ENCODE peak calls at places on chromosomes 3 and 15, in eight cellular contexts. B is H7; H is GM18507; Y is naive thymus-derived CD8-positive, alpha-beta T cell; T is GM10248; Z is ovary; S is nephron progenitor cell; X is neuronal stem cell. I is an unnamed sample.

GRCh38 chr15:87492321-87492720 is 764.2 kb downstream of the NTRK3 start:
- DNase-seq in B (no peak), H (no peak), Y (no peak), T (no peak), Z (no peak), S (no peak), X (no peak), I (no peak)

GRCh38 chr3:55333041-55333440 is 154.1 kb downstream of the WNT5A start:
- DNase-seq in B (no peak), H (no peak), Y (no peak), T (no peak), Z (no peak), S (no peak), X (no peak), I (no peak)

GRCh38 chr15:96046620-96047240 is 283.8 kb upstream of the NR2F2 start:
- DNase-seq in B (no peak), H (no peak), Y (no peak), T (no peak), Z (no peak), S (no peak), X (no peak), I (no peak)

GRCh38 chr3:36824443-36824842 is 60.1 kb upstream of the DCLK3 start:
- DNase-seq in B (no peak), H (no peak), Y (no peak), T (no peak), Z (no peak), S (no peak), X (no peak), I (no peak)

GRCh38 chr3:101988591-101988990 is 139.3 kb downstream of the NFKBIZ start:
- DNase-seq in B (no peak), H (no peak), Y (no peak), T (no peak), Z (no peak), S (no peak), X (no peak), I (no peak)

GRCh38 chr3:48413086-48413485 is 16.8 kb downstream of the PLXNB1 start:
- DNase-seq in B (no peak), H (no peak), Y (no peak), T (no peak), Z (no peak), S (no peak), X (no peak), I (no peak)

GRCh38 chr3:13462822-13463221 is 17.3 kb upstream of the HDAC11 start:
- DNase-seq in B (no peak), H (no peak), Y (no peak), T (no peak), Z (no peak), S (no peak), X (no peak), I (no peak)

GRCh38 chr3:105996781-105997180 is 128.0 kb upstream of the CBLB start:
- DNase-seq in B (no peak), H (no peak), Y (no peak), T (no peak), Z (no peak), S (no peak), X (no peak), I (no peak)

GRCh38 chr15:60740787-60741354 is 261.9 kb upstream of the ICE2 start:
- DNase-seq in B (no peak), H (no peak), Y (no peak), T (no peak), Z (no peak), S (no peak), X (no peak), I (no peak)

GRCh38 chr3:108130705-108131104 is 39.9 kb upstream of the CD47 start:
- DNase-seq in B (no peak), H (no peak), Y (no peak), T (no peak), Z (no peak), S (no peak), X (no peak), I (no peak)

I was measured in neural crest cell.